ENCODE peak calls at places on chromosomes 6 and 20, in five cellular contexts. R is tibial artery, F is HL-60, I is uterus, U is fibroblast of the aortic adventitia. C is an unnamed sample.

GRCh38 chr6:137819740-137820139 is 47.3 kb upstream of the TNFAIP3 start:
- DNase-seq in F (no peak), U (no peak), R (no peak), I (no peak), C (no peak)

GRCh38 chr6:28474441-28475219 is 31.3 kb upstream of the ZSCAN23 start:
- DNase-seq in I (peak; percentile 22), U (peak; percentile 95), R (no peak), F (peak; percentile 57), C (no peak)

GRCh38 chr6:79586548-79586947 is 44.6 kb upstream of the SH3BGRL2 start:
- DNase-seq in U (peak; percentile 33), I (no peak), F (no peak), R (no peak), C (no peak)

GRCh38 chr6:165049362-165049761 is 260.0 kb downstream of the C6orf118 start:
- DNase-seq in F (peak; percentile 62), R (no peak), I (no peak), U (no peak), C (no peak)

GRCh38 chr20:2342243-2342642 is 38.5 kb upstream of the TGM6 start:
- DNase-seq in R (no peak), U (no peak), I (no peak), F (no peak), C (no peak)

GRCh38 chr6:138226701-138227315 is 8.5 kb upstream of the PBOV1 start:
- DNase-seq in F (no peak), U (no peak), I (no peak), R (no peak), C (no peak)

GRCh38 chr6:136783495-136784270 is 8.6 kb downstream of the MAP3K5 start:
- DNase-seq in F (peak; percentile 95), I (no peak), R (peak; percentile 68), U (no peak), C (no peak)

GRCh38 chr6:111746983-111747773 is 126.1 kb downstream of the FYN start:
- DNase-seq in I (no peak), F (no peak), R (no peak), U (no peak), C (no peak)

GRCh38 chr6:17491416-17492142 is 98.2 kb downstream of the CAP2 start:
- DNase-seq in F (no peak), I (no peak), U (no peak), R (no peak), C (no peak)

GRCh38 chr6:118562959-118563358 is 14.9 kb downstream of the PLN start:
- DNase-seq in U (no peak), I (no peak), R (no peak), F (no peak), C (no peak)

GRCh38 chr6:130293800-130294199 is 71.0 kb upstream of the SAMD3 start:
- DNase-seq in F (peak; percentile 29), U (peak; percentile 84), R (no peak), I (no peak), C (no peak)

GRCh38 chr6:52596371-52597028 is 19.6 kb upstream of the TRAM2 start:
- DNase-seq in I (no peak), R (no peak), U (peak; percentile 88), F (no peak), C (no peak)

GRCh38 chr6:142303191-142303564 is 1.4 kb downstream of the ADGRG6 start:
- DNase-seq in F (no peak), I (no peak), U (no peak), R (no peak), C (no peak)

GRCh38 chr6:142300302-142300701 is 1.5 kb upstream of the ADGRG6 start:
- DNase-seq in U (no peak), R (no peak), I (no peak), F (no peak), C (no peak)

GRCh38 chr6:142300758-142301251 is 1.0 kb upstream of the ADGRG6 start:
- DNase-seq in U (peak; percentile 82), R (no peak), F (no peak), I (no peak), C (no peak)

GRCh38 chr6:142302427-142303190 is 802 bp downstream of the ADGRG6 start:
- DNase-seq in R (no peak), I (no peak), F (no peak), U (no peak), C (no peak)

GRCh38 chr6:142301421-142302391 is at the start of gene ADGRG6:
- DNase-seq in U (no peak), R (peak; percentile 67), F (peak; percentile 65), I (no peak), C (peak; percentile 63)
- TF ChIP-seq CTCF in U (no peak), R (no peak), F (no peak), I (no peak), C (no peak)

DNA sequence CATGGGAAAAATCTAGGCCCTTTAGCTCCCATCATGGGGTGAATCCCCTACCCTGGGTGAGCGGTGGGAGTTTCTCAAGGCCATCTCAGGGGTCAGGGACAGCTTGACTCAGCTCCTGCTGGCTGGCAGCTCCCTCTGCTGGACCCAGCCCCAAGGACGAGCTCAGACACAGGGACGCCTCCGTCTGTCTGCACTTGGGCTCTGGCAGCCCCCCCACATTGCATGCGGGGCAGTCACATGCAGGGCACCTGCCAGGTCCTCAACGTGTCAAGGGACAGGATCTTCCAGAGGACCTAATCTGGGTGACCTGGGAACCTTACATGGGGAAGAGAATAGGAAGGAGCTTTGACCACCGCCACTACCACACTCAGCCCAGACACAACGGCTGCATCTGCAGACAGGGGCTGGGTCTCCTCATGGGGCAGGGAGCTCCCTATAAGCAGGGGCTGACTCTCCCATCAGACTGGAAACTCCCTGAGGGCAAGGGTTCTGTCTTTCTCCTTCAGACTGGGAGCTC is 173.4 kb downstream of the MRPL14 start:
- DNase-seq in I (no peak), U (no peak), R (peak; percentile 35), F (no peak), C (no peak)
- TF ChIP-seq CTCF in I (peak; percentile 20), U (peak; percentile 36), R (no peak), F (no peak), C (no peak)

DNA sequence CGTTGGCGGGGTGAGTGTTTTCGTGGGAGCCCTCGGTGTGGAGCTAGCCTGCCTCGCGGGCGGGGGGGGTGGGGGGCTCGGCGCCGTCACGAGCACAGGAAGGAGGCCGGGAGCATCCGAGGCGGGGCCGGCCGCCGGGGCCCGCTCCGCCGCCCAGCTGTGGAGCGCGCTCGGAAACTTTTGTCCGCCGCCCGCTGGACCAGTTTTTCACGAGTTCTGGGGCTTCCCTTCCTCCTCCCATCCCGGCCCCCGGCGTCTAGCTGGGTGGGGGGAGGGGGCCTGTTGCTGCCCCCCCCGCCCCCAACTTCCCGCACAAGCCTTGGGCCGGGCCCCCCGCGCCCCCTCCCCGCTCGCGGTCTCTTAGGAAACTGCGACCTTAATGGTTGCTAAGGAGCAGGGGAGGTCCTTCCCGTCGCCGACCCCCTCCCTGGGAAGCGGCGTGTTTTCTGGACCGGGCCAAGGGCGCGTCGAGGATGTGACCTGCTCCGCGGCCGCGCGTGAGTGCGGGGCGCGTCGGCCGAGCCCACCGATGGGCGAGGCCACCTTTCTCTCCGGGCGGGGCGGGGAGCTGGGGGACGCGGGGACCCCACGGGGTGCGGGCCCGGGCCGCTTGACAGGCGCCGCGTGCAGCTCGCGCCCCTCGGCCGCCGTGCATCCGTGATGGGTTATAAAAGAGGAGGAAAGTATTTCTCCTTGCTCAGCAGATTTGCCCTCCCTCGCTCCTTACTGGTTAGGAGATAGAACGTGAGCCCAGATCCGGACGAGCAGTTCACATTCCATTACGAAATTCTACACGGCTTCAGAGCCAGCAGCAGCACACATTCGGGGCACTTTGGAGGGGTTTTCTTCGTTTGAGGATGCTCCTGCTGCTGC is 1.4 kb downstream of the RREB1 start:
- DNase-seq in F (peak; percentile 74), U (peak; percentile 80), R (peak; percentile 81), I (peak; percentile 78), C (peak; percentile 81)
- TF ChIP-seq CTCF in F (no peak), U (no peak), R (no peak), I (no peak), C (no peak)

GRCh38 chr6:30893001-30893591 is 8.8 kb downstream of the DDR1 start:
- DNase-seq in F (no peak), I (no peak), R (no peak), U (no peak), C (no peak)
- TF ChIP-seq CTCF in F (no peak), I (no peak), R (no peak), U (no peak), C (no peak)

GRCh38 chr6:1317302-1317815 is 5.5 kb downstream of the FOXQ1 start:
- DNase-seq in U (no peak), I (no peak), R (no peak), F (no peak), C (no peak)

GRCh38 chr6:1315201-1315559 is 3.3 kb downstream of the FOXQ1 start:
- DNase-seq in R (no peak), I (no peak), U (no peak), F (no peak), C (no peak)

GRCh38 chr6:1318036-1318435 is 6.1 kb downstream of the FOXQ1 start:
- DNase-seq in U (no peak), F (no peak), I (no peak), R (no peak), C (no peak)

GRCh38 chr6:1315560-1316386 is 3.9 kb downstream of the FOXQ1 start:
- DNase-seq in U (no peak), F (no peak), I (no peak), R (no peak), C (no peak)

GRCh38 chr6:1316482-1317220 is 4.8 kb downstream of the FOXQ1 start:
- DNase-seq in I (no peak), R (no peak), F (no peak), U (peak; percentile 27), C (no peak)
- TF ChIP-seq CTCF in I (no peak), R (no peak), F (no peak), U (peak; percentile 11), C (no peak)

DNA sequence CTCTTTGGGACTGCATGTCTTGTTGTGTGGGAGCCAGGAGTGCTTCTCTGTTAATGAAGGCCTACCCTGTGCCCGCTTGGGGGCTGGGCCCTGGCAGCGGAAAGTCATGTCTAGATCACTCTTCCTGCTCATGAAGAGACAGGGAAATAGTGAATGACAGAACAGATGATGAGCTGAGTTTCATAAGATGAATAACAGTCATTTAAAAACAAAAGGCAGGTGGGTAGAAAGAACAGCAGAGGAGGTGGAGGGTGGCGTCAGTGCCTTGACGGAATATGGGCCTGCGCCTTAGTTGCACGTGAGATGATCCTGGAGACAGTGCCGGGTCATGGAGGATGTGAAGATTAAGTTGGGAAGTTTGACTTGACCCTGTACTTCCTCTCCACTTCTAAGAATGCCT is 85.5 kb downstream of the ARID1B start:
- DNase-seq in I (no peak), U (no peak), F (no peak), R (no peak), C (no peak)
- TF ChIP-seq CTCF in I (no peak), U (no peak), F (no peak), R (no peak), C (no peak)